ENCODE peak calls at places on chromosomes 12 and 14, in eight cellular contexts. G, Z, P, Y, N, M, S and B are unnamed samples.

GRCh38 chr12:101915856-101916255 is 38.5 kb downstream of the DRAM1 start:
- DNase-seq in S (no peak), Z (no peak), Y (no peak), N (no peak), P (no peak), G (no peak), M (no peak), B (no peak)

GRCh38 chr14:78278464-78278863 is 108.3 kb downstream of the NRXN3 start:
- DNase-seq in M (no peak), P (no peak), S (no peak), G (no peak), N (no peak), Z (no peak), Y (no peak), B (no peak)

GRCh38 chr12:51217133-51217967 is 512 bp downstream of the POU6F1 start:
- DNase-seq in S (peak), M (no peak), Z (peak), N (peak), G (peak), Y (peak), P (no peak), B (peak)

GRCh38 chr14:37591941-37592287 is 3.1 kb downstream of the FOXA1 start:
- DNase-seq in G (peak), Y (no peak), S (no peak), P (peak), Z (no peak), N (no peak), M (no peak), B (no peak)

GRCh38 chr12:21502164-21502496 is 541 bp downstream of the GOLT1B start:
- DNase-seq in M (peak), S (peak), Y (no peak), P (peak), Z (no peak), G (no peak), N (no peak), B (peak)

GRCh38 chr12:128057586-128057985 is 209.4 kb upstream of the TMEM132C start:
- DNase-seq in Z (no peak), P (no peak), S (no peak), G (no peak), Y (no peak), N (no peak), M (no peak), B (no peak)

GRCh38 chr12:50326636-50327284 is 43.4 kb upstream of the LIMA1 start:
- DNase-seq in N (no peak), Y (no peak), P (peak), G (peak), S (no peak), M (peak), Z (no peak), B (no peak)

GRCh38 chr14:36513451-36514277 is 6.4 kb downstream of the NKX2-1 start:
- DNase-seq in P (no peak), N (no peak), Y (no peak), S (no peak), Z (no peak), M (no peak), G (peak), B (no peak)

GRCh38 chr14:30569216-30569902 is 10.4 kb downstream of the G2E3 start:
- DNase-seq in Z (no peak), S (no peak), N (no peak), G (no peak), Y (no peak), M (no peak), P (no peak), B (no peak)

GRCh38 chr14:74905595-74906142 is 17.4 kb downstream of the RPS6KL1 start:
- DNase-seq in S (peak), P (peak), Y (peak), G (peak), Z (peak), N (peak), M (peak), B (peak)

GRCh38 chr14:64983439-64984310 is 3.0 kb upstream of the FNTB start:
- DNase-seq in G (no peak), Z (no peak), N (no peak), M (peak), S (peak), P (peak), Y (peak), B (no peak)

GRCh38 chr12:47207829-47208248 is 128.1 kb upstream of the AMIGO2 start:
- DNase-seq in Y (no peak), P (no peak), G (no peak), S (peak), M (no peak), N (no peak), Z (no peak), B (no peak)

GRCh38 chr14:55118761-55119160 is 10.3 kb upstream of the LGALS3 start:
- DNase-seq in S (no peak), M (no peak), Z (no peak), G (no peak), P (no peak), Y (no peak), N (no peak), B (no peak)
- H3K27ac ChIP-seq in S (no peak), M (no peak), Z (peak), G (peak), P (no peak), Y (no peak), N (no peak), B (peak)

DNA sequence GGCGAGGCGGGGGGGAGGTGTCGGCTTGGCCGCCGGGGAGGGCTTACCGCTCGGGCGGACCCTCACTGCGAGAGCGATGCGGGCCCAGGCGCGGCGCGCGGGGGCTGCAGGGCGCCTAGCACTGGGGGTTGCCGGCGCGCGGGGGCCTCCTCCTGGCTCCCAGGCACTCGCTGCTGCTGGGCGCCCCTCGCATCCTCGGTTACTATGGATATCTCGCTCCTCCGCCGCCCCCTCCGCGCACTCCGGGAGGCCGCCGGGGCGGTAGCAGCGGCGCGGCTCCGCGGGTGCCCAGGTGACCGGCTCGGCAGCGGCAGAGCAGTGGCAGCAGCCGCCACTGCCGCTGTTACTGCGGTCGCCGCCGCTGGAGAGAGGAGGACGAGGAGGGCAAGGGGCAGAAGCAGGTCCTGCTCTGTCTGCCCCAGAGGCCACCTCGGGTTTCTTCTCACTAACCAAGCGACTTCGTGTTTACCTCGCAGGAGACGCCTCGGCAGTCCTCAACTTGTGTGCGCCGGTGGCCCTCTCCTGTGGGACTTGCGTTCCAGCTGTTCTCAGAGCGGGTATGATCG is 250.1 kb downstream of the APAF1 start:
- DNase-seq in S (no peak), Y (no peak), Z (peak), G (no peak), N (peak), M (no peak), P (no peak), B (peak)
- H3K4me3 ChIP-seq in S (no peak), Y (no peak), Z (peak), G (no peak), N (peak), M (no peak), P (no peak), B (peak)

GRCh38 chr14:94405481-94405880 is 17.1 kb upstream of the SERPINA1 start:
- DNase-seq in G (no peak), P (no peak), S (no peak), Z (no peak), M (no peak), N (no peak), Y (no peak), B (no peak)

GRCh38 chr14:94408546-94409095 is 20.2 kb upstream of the SERPINA1 start:
- DNase-seq in G (no peak), N (no peak), Z (no peak), Y (no peak), S (no peak), P (no peak), M (no peak), B (no peak)

GRCh38 chr14:94406910-94407309 is 18.5 kb upstream of the SERPINA1 start:
- DNase-seq in S (no peak), G (no peak), Y (no peak), P (no peak), Z (no peak), N (no peak), M (no peak), B (no peak)

GRCh38 chr14:94404561-94404960 is 16.2 kb upstream of the SERPINA1 start:
- DNase-seq in Y (no peak), G (no peak), N (no peak), S (no peak), Z (no peak), M (no peak), P (no peak), B (no peak)

DNA sequence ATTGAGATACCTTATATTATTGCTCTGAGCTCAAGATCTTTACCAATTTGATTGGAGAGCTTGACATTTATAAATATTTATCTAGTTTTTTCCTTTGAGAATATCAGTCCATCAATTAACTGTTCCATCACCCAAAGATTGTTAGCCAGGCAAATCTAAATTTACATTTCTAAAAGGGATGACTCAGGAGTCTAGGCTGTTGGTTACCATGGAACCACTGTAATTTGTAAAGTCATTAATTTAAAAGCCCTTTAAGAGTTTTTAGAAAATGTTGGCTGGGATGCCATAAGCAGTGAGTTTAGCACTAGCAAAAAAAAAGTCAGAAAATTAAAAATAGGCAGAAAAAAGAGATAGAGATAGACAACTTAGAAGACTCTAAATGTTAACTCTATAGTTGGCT is 19.5 kb upstream of the SERPINA1 start:
- DNase-seq in Y (no peak), S (no peak), G (no peak), M (no peak), P (no peak), N (no peak), Z (no peak), B (no peak)
- H3K27ac ChIP-seq in Y (no peak), S (no peak), G (no peak), M (no peak), P (no peak), N (no peak), Z (no peak), B (no peak)

GRCh38 chr14:22887990-22888378 is 5.0 kb downstream of the REM2 start:
- DNase-seq in S (peak), Y (no peak), Z (no peak), G (no peak), M (no peak), P (no peak), N (no peak), B (no peak)

GRCh38 chr14:22886500-22887259 is 3.7 kb downstream of the REM2 start:
- DNase-seq in Z (peak), M (peak), P (peak), Y (peak), G (peak), S (peak), N (peak), B (no peak)

GRCh38 chr14:22887260-22887989 is 4.4 kb downstream of the REM2 start:
- DNase-seq in Y (no peak), G (peak), M (peak), P (peak), Z (peak), N (no peak), S (peak), B (no peak)

GRCh38 chr14:22884721-22885523 is 1.9 kb downstream of the REM2 start:
- DNase-seq in G (no peak), N (no peak), M (no peak), Y (no peak), Z (no peak), P (no peak), S (no peak), B (no peak)

DNA sequence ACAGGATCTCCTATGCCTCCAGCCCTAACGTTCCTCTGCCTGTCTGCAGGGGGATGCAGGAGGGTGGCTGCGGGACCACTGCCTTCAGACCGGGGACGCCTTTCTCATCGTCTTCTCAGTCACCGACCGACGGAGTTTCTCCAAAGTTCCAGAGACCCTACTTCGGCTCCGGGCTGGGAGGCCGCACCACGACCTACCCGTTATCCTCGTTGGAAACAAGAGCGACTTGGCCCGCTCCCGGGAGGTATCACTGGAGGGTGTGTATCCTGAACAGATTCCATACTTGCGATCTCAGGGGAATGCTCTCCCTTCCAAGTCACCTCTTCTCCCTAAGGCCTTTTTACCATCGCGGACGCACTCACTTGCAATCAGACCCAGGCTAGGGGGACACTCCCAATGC is 3.0 kb downstream of the REM2 start:
- DNase-seq in G (no peak), Z (peak), S (no peak), Y (no peak), P (no peak), M (no peak), N (no peak), B (no peak)
- H3K4me3 ChIP-seq in G (no peak), Z (peak), S (peak), Y (peak), P (peak), M (no peak), N (peak), B (no peak)

GRCh38 chr12:109293106-109293505 is 16.0 kb downstream of the FOXN4 start:
- DNase-seq in N (no peak), M (no peak), P (no peak), S (no peak), G (no peak), Y (no peak), Z (no peak), B (no peak)
- H3K27ac ChIP-seq in N (no peak), M (no peak), P (no peak), S (no peak), G (no peak), Y (no peak), Z (no peak), B (no peak)

DNA sequence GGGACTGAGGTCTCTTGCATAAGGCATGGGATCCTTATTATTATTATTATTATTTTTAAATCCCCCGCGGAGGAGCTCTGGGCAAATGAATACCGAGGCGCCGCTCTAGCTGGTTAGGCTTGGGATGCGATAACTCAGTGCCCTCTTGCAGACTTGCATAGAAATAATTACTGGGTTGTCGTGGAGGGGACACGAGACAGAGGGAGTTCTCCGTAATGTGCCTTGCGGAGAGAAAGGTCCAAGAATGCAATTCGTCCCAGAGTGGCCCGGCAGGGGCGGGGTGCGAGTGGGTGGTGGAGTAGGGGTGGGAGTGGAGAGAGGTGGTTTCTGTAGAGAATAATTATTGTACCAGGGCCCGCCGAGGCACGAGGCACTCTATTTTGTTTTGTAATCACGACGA is 2.5 kb upstream of the TBX5 start:
- DNase-seq in S (no peak), N (no peak), M (no peak), G (no peak), Y (no peak), Z (no peak), P (no peak), B (no peak)
- H3K4me3 ChIP-seq in S (no peak), N (no peak), M (peak), G (peak), Y (no peak), Z (no peak), P (no peak), B (no peak)

GRCh38 chr12:11812558-11813421 is 163.3 kb downstream of the ETV6 start:
- DNase-seq in N (no peak), Z (peak), Y (no peak), S (peak), G (no peak), M (peak), P (no peak), B (peak)

GRCh38 chr12:11810962-11811361 is 161.5 kb downstream of the ETV6 start:
- DNase-seq in N (no peak), Z (no peak), P (no peak), S (no peak), Y (no peak), M (no peak), G (no peak), B (no peak)

GRCh38 chr12:11815397-11815796 is 165.9 kb downstream of the ETV6 start:
- DNase-seq in S (no peak), G (no peak), M (no peak), N (no peak), Z (no peak), Y (no peak), P (peak), B (no peak)

GRCh38 chr12:11813422-11813813 is 163.9 kb downstream of the ETV6 start:
- DNase-seq in N (no peak), Y (no peak), Z (no peak), M (no peak), P (no peak), G (no peak), S (no peak), B (no peak)

GRCh38 chr12:11814362-11814761 is 164.9 kb downstream of the ETV6 start:
- DNase-seq in S (no peak), N (no peak), Y (no peak), Z (no peak), P (peak), M (peak), G (no peak), B (no peak)
- H3K27ac ChIP-seq in S (no peak), N (no peak), Y (no peak), Z (no peak), P (no peak), M (no peak), G (no peak), B (peak)

DNA sequence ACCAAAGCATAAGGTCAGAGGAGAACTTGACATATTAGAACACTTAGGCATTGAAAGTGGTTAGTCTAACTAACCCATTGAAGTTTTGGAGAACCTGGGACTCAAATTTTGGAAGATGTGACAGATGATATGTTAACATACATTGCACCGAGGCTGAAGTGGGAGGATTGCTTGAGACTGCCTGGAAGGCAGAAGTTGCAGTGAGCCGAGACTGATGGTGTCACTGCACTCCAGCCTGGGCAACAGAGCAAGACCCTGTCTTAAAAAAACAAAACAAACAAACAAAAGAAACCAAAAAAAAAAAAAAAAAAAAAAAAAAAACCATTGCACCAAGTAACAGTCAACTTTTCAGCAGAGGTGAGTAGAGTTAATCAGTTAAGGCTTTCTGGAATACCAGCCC is 3.6 kb upstream of the DHRS7 start:
- DNase-seq in G (no peak), S (no peak), Y (no peak), N (no peak), Z (no peak), P (no peak), M (no peak), B (no peak)
- H3K4me3 ChIP-seq in G (no peak), S (no peak), Y (no peak), N (no peak), Z (no peak), P (no peak), M (no peak), B (no peak)

GRCh38 chr12:57128519-57129247 is 400 bp downstream of the LRP1 start:
- DNase-seq in S (no peak), G (no peak), M (no peak), N (no peak), P (no peak), Z (peak), Y (no peak), B (no peak)
- H3K27ac ChIP-seq in S (no peak), G (peak), M (peak), N (peak), P (no peak), Z (peak), Y (no peak), B (peak)